ENCODE peak calls at places on chromosomes 13 and 19, in four cellular contexts. One of them, this sample, is unnamed. For H3K27me3, the result is how much of the 10 kb centered on the place peaks cover.

GRCh38 chr13:59479629-59480028 is 684.1 kb downstream of the DIAPH3 start:
- DNase-seq in transverse colon: no peak
- DNase-seq in HCT116: no peak
- DNase-seq in K562: no peak
- DNase-seq in this sample: no peak

GRCh38 chr19:6491802-6492592 is 10.1 kb downstream of the TUBB4A start:
- DNase-seq in transverse colon: no peak
- DNase-seq in HCT116: no peak
- DNase-seq in K562: no peak
- DNase-seq in this sample: no peak

GRCh38 chr13:26476111-26476743 is 81.3 kb upstream of the WASF3 start:
- DNase-seq in K562: no peak
- DNase-seq in HCT116: no peak
- DNase-seq in transverse colon: no peak
- DNase-seq in this sample: no peak

GRCh38 chr13:104318121-104318520 is 1251.9 kb upstream of the SLC10A2 start:
- DNase-seq in K562: no peak
- DNase-seq in HCT116: peak
- DNase-seq in transverse colon: no peak
- DNase-seq in this sample: no peak

GRCh38 chr19:33390120-33390907 is 16.8 kb downstream of the CEBPG start:
- DNase-seq in K562: no peak
- DNase-seq in HCT116: no peak
- DNase-seq in transverse colon: peak
- DNase-seq in this sample: peak

GRCh38 chr19:40718774-40719391 is 2.0 kb downstream of the ITPKC start:
- DNase-seq in K562: peak
- DNase-seq in transverse colon: peak
- DNase-seq in HCT116: peak
- DNase-seq in this sample: peak

GRCh38 chr19:50178320-50178719 is 15.2 kb upstream of the IZUMO2 start:
- DNase-seq in HCT116: no peak
- DNase-seq in K562: no peak
- DNase-seq in transverse colon: peak
- DNase-seq in this sample: no peak

GRCh38 chr19:16654151-16654550 is 5.8 kb downstream of the SMIM7 start:
- DNase-seq in K562: peak
- DNase-seq in HCT116: peak
- DNase-seq in transverse colon: no peak
- DNase-seq in this sample: no peak

GRCh38 chr13:101529419-101529818 is 76.9 kb downstream of the ITGBL1 start:
- DNase-seq in HCT116: no peak
- DNase-seq in K562: no peak
- DNase-seq in transverse colon: no peak
- DNase-seq in this sample: no peak

GRCh38 chr13:73040479-73040878 is 18.3 kb upstream of the KLF5 start:
- DNase-seq in K562: no peak
- DNase-seq in HCT116: no peak
- DNase-seq in transverse colon: no peak
- DNase-seq in this sample: no peak

GRCh38 chr19:44592451-44592890 is 20.9 kb upstream of the IGSF23 start:
- DNase-seq in transverse colon: no peak
- DNase-seq in HCT116: no peak
- DNase-seq in K562: no peak
- DNase-seq in this sample: no peak

GRCh38 chr13:26480246-26480855 is 77.1 kb upstream of the WASF3 start:
- DNase-seq in transverse colon: peak
- DNase-seq in HCT116: no peak
- DNase-seq in K562: no peak
- DNase-seq in this sample: peak

GRCh38 chr19:1125601-1126533 is 22.1 kb downstream of the GPX4 start:
- DNase-seq in transverse colon: no peak
- DNase-seq in HCT116: no peak
- DNase-seq in K562: no peak
- DNase-seq in this sample: no peak

GRCh38 chr13:48156466-48156865 is 61.6 kb upstream of the MED4 start:
- DNase-seq in transverse colon: peak
- DNase-seq in HCT116: peak
- DNase-seq in K562: peak
- DNase-seq in this sample: no peak

GRCh38 chr19:1400281-1401137 is 833 bp downstream of the GAMT start:
- DNase-seq in K562: peak
- DNase-seq in transverse colon: no peak
- DNase-seq in HCT116: no peak
- DNase-seq in this sample: no peak

GRCh38 chr13:60267498-60268202 is 103.9 kb upstream of the DIAPH3 start:
- DNase-seq in HCT116: no peak
- DNase-seq in transverse colon: peak
- DNase-seq in K562: peak
- DNase-seq in this sample: no peak

GRCh38 chr13:20848203-20848602 is 54.3 kb downstream of the XPO4 start:
- DNase-seq in transverse colon: no peak
- DNase-seq in K562: no peak
- DNase-seq in HCT116: no peak
- DNase-seq in this sample: no peak

GRCh38 chr19:1451916-1452801 is 2.2 kb downstream of the APC2 start:
- DNase-seq in transverse colon: no peak
- DNase-seq in HCT116: no peak
- DNase-seq in K562: no peak
- DNase-seq in this sample: no peak

GRCh38 chr19:23203841-23204344 is 46.3 kb downstream of the ZNF724 start:
- DNase-seq in HCT116: no peak
- DNase-seq in transverse colon: no peak
- DNase-seq in K562: no peak
- DNase-seq in this sample: no peak

GRCh38 chr13:64276232-64276631 is 2860.6 kb upstream of the PCDH20 start:
- DNase-seq in HCT116: no peak
- DNase-seq in K562: no peak
- DNase-seq in transverse colon: no peak
- DNase-seq in this sample: no peak

GRCh38 chr19:41427647-41428480 is 690 bp upstream of the B3GNT8 start:
- DNase-seq in K562: peak
- DNase-seq in HCT116: no peak
- DNase-seq in transverse colon: peak
- DNase-seq in this sample: no peak

GRCh38 chr19:56821675-56822074 is 18.9 kb downstream of the PEG3 start:
- DNase-seq in K562: no peak
- DNase-seq in HCT116: no peak
- DNase-seq in transverse colon: no peak
- DNase-seq in this sample: no peak

GRCh38 chr19:49997709-49998108 is 27.5 kb downstream of the VRK3 start:
- DNase-seq in K562: peak
- DNase-seq in transverse colon: no peak
- DNase-seq in HCT116: peak
- DNase-seq in this sample: no peak

GRCh38 chr13:73339086-73339485 is 280.3 kb downstream of the KLF5 start:
- DNase-seq in transverse colon: no peak
- DNase-seq in K562: no peak
- DNase-seq in HCT116: no peak
- DNase-seq in this sample: no peak

GRCh38 chr19:24159707-24160106 is 72.7 kb downstream of the ZNF254 start:
- DNase-seq in transverse colon: no peak
- DNase-seq in HCT116: no peak
- DNase-seq in K562: peak
- DNase-seq in this sample: no peak

GRCh38 chr19:33906578-33907335 is 110.1 kb downstream of the KCTD15 start:
- DNase-seq in HCT116: no peak
- DNase-seq in transverse colon: no peak
- DNase-seq in K562: no peak
- DNase-seq in this sample: no peak

GRCh38 chr13:30739646-30740642 is 4.6 kb downstream of the ALOX5AP start:
- DNase-seq in K562: no peak
- DNase-seq in HCT116: peak
- DNase-seq in transverse colon: no peak
- DNase-seq in this sample: no peak
- H3K4me3 ChIP-seq in K562: no peak
- H3K4me3 ChIP-seq in HCT116: peak
- H3K4me3 ChIP-seq in transverse colon: no peak
- H3K4me3 ChIP-seq in this sample: no peak

DNA sequence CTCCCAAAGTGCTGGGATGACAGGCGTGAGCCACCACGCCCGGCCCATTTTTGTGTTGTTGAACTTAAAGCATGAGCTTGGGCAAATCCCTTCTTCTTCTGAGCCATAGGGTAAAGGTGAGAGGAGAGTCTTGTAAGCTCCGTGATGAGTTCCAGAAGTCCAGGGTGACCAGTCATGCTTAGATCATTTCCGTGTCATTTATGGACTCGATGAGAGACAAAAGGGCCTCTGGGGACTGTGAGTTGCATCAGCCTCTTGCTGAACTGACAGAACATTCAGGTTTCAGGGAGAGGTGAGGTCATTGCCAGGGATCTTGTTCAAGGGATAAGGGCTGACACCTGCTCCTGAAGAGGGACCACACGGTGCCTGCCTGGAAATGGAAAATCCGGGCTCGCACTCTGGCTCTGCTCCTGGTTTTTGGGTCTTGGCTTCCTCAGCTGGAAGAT is 53.6 kb downstream of the GADD45B start:
- DNase-seq in HCT116: peak
- DNase-seq in K562: no peak
- DNase-seq in transverse colon: peak
- DNase-seq in this sample: no peak
- TF ChIP-seq POLR2AphosphoS5 in HCT116: peak
- TF ChIP-seq POLR2AphosphoS5 in K562: no peak
- TF ChIP-seq POLR2AphosphoS5 in transverse colon: no peak
- TF ChIP-seq POLR2AphosphoS5 in this sample: no peak

GRCh38 chr19:55146078-55146647 is 2.8 kb downstream of the TNNT1 start:
- DNase-seq in K562: peak
- DNase-seq in transverse colon: no peak
- DNase-seq in HCT116: peak
- DNase-seq in this sample: no peak

GRCh38 chr19:55149078-55150003 is at the start of gene TNNT1:
- DNase-seq in HCT116: no peak
- DNase-seq in transverse colon: no peak
- DNase-seq in K562: no peak
- DNase-seq in this sample: no peak

GRCh38 chr19:55145241-55145640 is 3.8 kb downstream of the TNNT1 start:
- DNase-seq in transverse colon: no peak
- DNase-seq in K562: no peak
- DNase-seq in HCT116: no peak
- DNase-seq in this sample: no peak

GRCh38 chr19:55147408-55148251 is 1.4 kb downstream of the TNNT1 start:
- DNase-seq in HCT116: no peak
- DNase-seq in K562: no peak
- DNase-seq in transverse colon: no peak
- DNase-seq in this sample: no peak

DNA sequence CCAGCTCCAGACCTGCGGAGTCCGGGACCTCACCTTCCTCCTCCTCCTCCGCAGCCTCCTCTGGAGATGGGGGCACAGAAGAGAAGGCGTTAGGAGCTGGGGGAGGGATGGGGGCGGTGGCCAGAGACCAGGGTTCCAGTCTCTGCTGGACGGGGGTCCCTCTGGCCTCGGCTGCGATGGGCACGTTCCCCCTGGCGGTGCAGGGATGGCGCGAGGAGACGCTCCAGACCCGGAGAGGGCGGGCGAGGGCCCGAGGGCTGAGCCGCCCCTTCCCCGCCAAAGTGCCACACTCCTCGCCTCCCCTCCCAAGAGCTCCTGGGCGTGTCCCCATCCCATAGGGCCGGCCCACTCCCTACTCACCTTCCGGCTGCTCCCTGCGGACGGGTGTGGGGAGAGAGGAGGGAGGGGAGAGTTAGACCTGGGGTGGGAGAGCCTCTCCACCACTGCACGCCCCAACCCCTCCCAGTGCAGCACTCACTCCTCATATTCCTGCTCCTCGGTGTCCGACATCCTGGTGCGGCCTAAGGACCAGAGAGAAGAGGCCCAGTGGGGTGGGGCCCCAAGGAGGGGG is 2.3 kb downstream of the TNNT1 start:
- DNase-seq in transverse colon: no peak
- DNase-seq in K562: peak
- DNase-seq in HCT116: peak
- DNase-seq in this sample: no peak
- H3K27me3 ChIP-seq in transverse colon: half or more
- H3K27me3 ChIP-seq in K562: under half
- H3K27me3 ChIP-seq in HCT116: under half
- H3K27me3 ChIP-seq in this sample: half or more

GRCh38 chr19:18224525-18225354 is 1.5 kb downstream of the PDE4C start:
- DNase-seq in HCT116: peak
- DNase-seq in transverse colon: peak
- DNase-seq in K562: peak
- DNase-seq in this sample: peak

GRCh38 chr19:18226956-18227780 is 930 bp upstream of the PDE4C start:
- DNase-seq in K562: no peak
- DNase-seq in HCT116: no peak
- DNase-seq in transverse colon: no peak
- DNase-seq in this sample: peak

GRCh38 chr19:18223860-18224524 is 2.2 kb downstream of the PDE4C start:
- DNase-seq in transverse colon: peak
- DNase-seq in K562: peak
- DNase-seq in HCT116: peak
- DNase-seq in this sample: peak

GRCh38 chr19:18225355-18225701 is 910 bp downstream of the PDE4C start:
- DNase-seq in HCT116: no peak
- DNase-seq in K562: no peak
- DNase-seq in transverse colon: no peak
- DNase-seq in this sample: no peak

GRCh38 chr19:18225702-18226468 is at the start of gene PDE4C:
- DNase-seq in transverse colon: no peak
- DNase-seq in K562: no peak
- DNase-seq in HCT116: no peak
- DNase-seq in this sample: peak
- H3K4me3 ChIP-seq in transverse colon: no peak
- H3K4me3 ChIP-seq in K562: no peak
- H3K4me3 ChIP-seq in HCT116: no peak
- H3K4me3 ChIP-seq in this sample: peak

DNA sequence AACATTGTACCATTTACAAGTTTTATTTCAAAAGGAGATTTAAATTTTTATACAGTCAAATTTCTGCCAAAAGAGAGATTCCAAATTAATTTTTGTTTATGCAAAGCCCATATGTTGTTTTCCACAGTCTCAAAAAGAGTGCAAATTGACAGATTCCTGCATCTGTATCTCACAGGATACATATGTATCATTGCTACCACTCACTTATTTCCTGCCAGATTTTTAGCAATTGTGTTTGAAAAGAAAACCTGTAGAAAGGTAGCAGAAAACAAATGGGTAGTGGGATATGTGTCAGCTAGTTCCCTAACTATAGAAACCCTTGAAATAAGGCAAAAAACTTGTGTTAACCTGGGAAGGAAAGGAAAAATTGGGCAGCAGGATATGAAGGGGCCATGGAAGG is 46.2 kb downstream of the DGKH start:
- DNase-seq in K562: no peak
- DNase-seq in transverse colon: no peak
- DNase-seq in HCT116: no peak
- DNase-seq in this sample: no peak
- TF ChIP-seq POLR2AphosphoS5 in K562: no peak
- TF ChIP-seq POLR2AphosphoS5 in transverse colon: no peak
- TF ChIP-seq POLR2AphosphoS5 in HCT116: no peak
- TF ChIP-seq POLR2AphosphoS5 in this sample: no peak

This sample was measured in sigmoid colon.